ENCODE peak calls at places on chromosomes 13 and 19, in nine cellular contexts. W is BJ, I is kidney, T is AG04449, D is AG04450, E is upper lobe of right lung, H is HAP-1, L is AG09309, Q is Caco-2. C is an unnamed sample.

GRCh38 chr19:3667766-3668165 is 32.5 kb downstream of the PIP5K1C start:
- DNase-seq in H (no peak), I (no peak), L (no peak), T (no peak), D (no peak), E (no peak), W (no peak), Q (no peak), C (no peak)

GRCh38 chr19:41027273-41027967 is 36.3 kb downstream of the CYP2B6 start:
- DNase-seq in Q (no peak), E (no peak), W (no peak), H (no peak), T (no peak), D (no peak), I (no peak), L (no peak), C (no peak)

GRCh38 chr13:104586010-104586746 is 1520.0 kb upstream of the SLC10A2 start:
- DNase-seq in D (peak; percentile 65), W (no peak), I (no peak), T (no peak), H (no peak), E (no peak), Q (no peak), L (no peak), C (no peak)

GRCh38 chr13:28425796-28426195 is 69.1 kb downstream of the FLT1 start:
- DNase-seq in I (no peak), D (no peak), T (no peak), L (no peak), Q (no peak), W (no peak), E (no peak), H (no peak), C (no peak)

GRCh38 chr13:50535050-50535449 is 308.4 kb downstream of the DLEU7 start:
- DNase-seq in D (no peak), L (no peak), I (no peak), H (no peak), T (no peak), Q (no peak), E (no peak), W (no peak), C (no peak)

GRCh38 chr13:47897411-47898050 is 103.5 kb downstream of the SUCLA2 start:
- DNase-seq in T (no peak), H (no peak), E (no peak), Q (peak; percentile 82), L (peak; percentile 25), I (no peak), D (no peak), W (no peak), C (no peak)

GRCh38 chr19:56217039-56217949 is 15.2 kb downstream of the ZSCAN5C start:
- DNase-seq in L (peak; percentile 1), I (no peak), D (no peak), Q (no peak), H (no peak), W (no peak), T (no peak), E (no peak), C (no peak)

GRCh38 chr19:44847144-44848035 is 1.3 kb downstream of the NECTIN2 start:
- DNase-seq in I (peak; percentile 93), E (peak; percentile 89), L (no peak), Q (peak; percentile 92), D (no peak), T (no peak), H (peak; percentile 82), W (no peak), C (peak; percentile 65)

GRCh38 chr19:6500837-6501739 is 1.0 kb downstream of the TUBB4A start:
- DNase-seq in I (no peak), D (no peak), T (no peak), E (no peak), W (no peak), H (no peak), L (no peak), Q (no peak), C (no peak)
- H3K4me3 ChIP-seq in I (peak overlapping the region; percentile 43), D (no peak overlapping the region), T (no peak overlapping the region), E (peak overlapping the region; percentile 39), W (no peak overlapping the region), H (peak overlapping the region; percentile 66), L (no peak overlapping the region), Q (peak overlapping the region; percentile 51), C (peak overlapping the region; percentile 81)

DNA sequence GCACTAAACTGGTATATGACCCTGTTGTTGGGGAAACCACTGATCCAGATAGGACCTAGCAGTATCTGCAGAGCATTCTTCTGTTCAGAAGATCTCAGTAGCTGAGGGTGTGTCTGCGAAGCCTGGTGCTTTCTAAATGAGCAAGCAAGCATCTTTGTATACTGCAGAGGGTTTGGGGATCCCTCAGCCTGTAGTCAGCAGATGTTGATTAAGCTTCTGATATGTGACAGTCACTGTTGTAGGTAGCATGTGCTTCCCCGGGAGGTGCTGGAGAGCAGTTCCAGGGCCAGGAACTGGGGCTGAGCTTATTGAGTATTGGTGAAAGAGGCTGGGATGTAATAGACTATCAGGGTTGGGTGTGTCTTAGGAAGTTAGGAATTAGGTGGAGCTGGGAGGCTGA is 1.5 kb downstream of the SCAF1 start:
- DNase-seq in L (no peak), H (no peak), E (no peak), I (no peak), D (no peak), Q (no peak), T (no peak), W (no peak), C (no peak)
- H3K4me3 ChIP-seq in L (no peak overlapping the region), H (peak overlapping the region; percentile 82), E (no peak overlapping the region), I (no peak overlapping the region), D (peak overlapping the region; percentile 99), Q (peak overlapping the region; percentile 98), T (peak overlapping the region; percentile 99), W (no peak overlapping the region), C (peak overlapping the region; percentile 94)

GRCh38 chr19:39951065-39951650 is 16.7 kb upstream of the FCGBP start:
- DNase-seq in W (no peak), T (no peak), L (no peak), I (no peak), E (no peak), H (no peak), D (no peak), Q (no peak), C (no peak)

GRCh38 chr19:39949026-39949747 is 14.8 kb upstream of the FCGBP start:
- DNase-seq in E (no peak), L (no peak), D (no peak), T (no peak), I (no peak), H (no peak), W (no peak), Q (no peak), C (no peak)

GRCh38 chr19:39953915-39954314 is 17.1 kb upstream of the PSMC4 start:
- DNase-seq in E (no peak), T (no peak), Q (no peak), D (no peak), H (no peak), I (no peak), W (no peak), L (no peak), C (no peak)

GRCh38 chr19:39946532-39946931 is 12.1 kb upstream of the FCGBP start:
- DNase-seq in D (no peak), W (no peak), H (no peak), I (no peak), T (no peak), E (no peak), Q (no peak), L (no peak), C (no peak)

DNA sequence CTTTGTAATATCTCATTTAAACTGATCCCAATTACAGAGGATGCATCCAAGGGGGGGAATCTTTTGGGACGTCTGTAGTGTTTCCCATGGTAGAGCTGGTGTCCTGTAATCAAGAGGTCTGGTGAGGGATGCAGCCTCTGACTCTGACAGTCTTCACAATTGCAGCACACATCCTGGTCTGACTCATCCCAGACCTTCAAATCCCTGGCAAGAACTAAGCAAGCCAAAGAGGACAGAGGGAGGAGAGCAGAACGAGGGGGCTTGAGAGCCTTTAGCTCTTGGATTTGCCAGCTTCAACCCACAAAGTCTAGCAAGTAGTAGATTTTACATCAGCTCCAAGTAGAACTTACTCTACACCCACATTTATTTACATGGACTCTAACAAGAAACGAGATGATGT is 17.3 kb upstream of the FCGBP start:
- DNase-seq in W (no peak), H (no peak), E (no peak), T (no peak), Q (no peak), D (no peak), I (no peak), L (peak; percentile 5), C (peak; percentile 70)
- H3K4me3 ChIP-seq in W (no peak overlapping the region), H (no peak overlapping the region), E (no peak overlapping the region), T (no peak overlapping the region), Q (no peak overlapping the region), D (no peak overlapping the region), I (no peak overlapping the region), L (no peak overlapping the region), C (no peak overlapping the region)

DNA sequence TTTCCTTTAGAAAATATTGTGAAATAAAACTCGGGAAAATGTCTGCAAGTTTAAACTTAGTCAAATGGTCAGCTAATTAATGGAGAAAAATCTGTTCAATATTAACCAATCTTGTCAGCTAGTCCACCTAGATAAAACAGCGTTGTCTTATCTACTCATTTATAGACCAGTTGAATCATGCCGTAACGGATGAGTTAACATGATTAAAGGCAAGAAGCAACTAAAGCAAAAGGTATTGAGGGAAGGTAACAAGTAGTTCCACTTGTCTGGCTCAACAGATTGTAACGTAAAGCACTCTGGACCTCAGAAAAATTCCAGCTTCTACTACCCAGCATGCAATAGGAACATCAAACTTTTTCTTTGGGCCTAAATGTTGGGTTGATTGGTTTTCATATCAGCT is 958.2 kb downstream of the DIAPH3 start:
- DNase-seq in I (no peak), Q (no peak), D (no peak), H (no peak), T (no peak), E (no peak), W (no peak), L (no peak), C (no peak)
- H3K4me3 ChIP-seq in I (no peak overlapping the region), Q (no peak overlapping the region), D (no peak overlapping the region), H (no peak overlapping the region), T (no peak overlapping the region), E (no peak overlapping the region), W (no peak overlapping the region), L (no peak overlapping the region), C (no peak overlapping the region)